ENCODE peak calls at places on chromosomes 7 and 10, in six cellular contexts. One of them, this sample, is unnamed.

GRCh38 chr7:115249080-115249479 is 327.2 kb downstream of the MDFIC start:
- DNase-seq in tibial artery: no peak
- DNase-seq in CD8-positive, alpha-beta T cell: no peak
- DNase-seq in mammary epithelial cell: peak
- DNase-seq in MCF 10A: no peak
- DNase-seq in GM20000: no peak
- DNase-seq in this sample: no peak

GRCh38 chr10:60948871-60949270 is 4.9 kb upstream of the RHOBTB1 start:
- DNase-seq in GM20000: no peak
- DNase-seq in tibial artery: no peak
- DNase-seq in MCF 10A: no peak
- DNase-seq in CD8-positive, alpha-beta T cell: no peak
- DNase-seq in mammary epithelial cell: no peak
- DNase-seq in this sample: no peak

GRCh38 chr10:122181055-122181732 is 89.9 kb upstream of the BTBD16 start:
- DNase-seq in GM20000: no peak
- DNase-seq in MCF 10A: peak
- DNase-seq in mammary epithelial cell: peak
- DNase-seq in CD8-positive, alpha-beta T cell: no peak
- DNase-seq in tibial artery: no peak
- DNase-seq in this sample: no peak

GRCh38 chr10:102644066-102644645 is at the start of gene TRIM8:
- DNase-seq in mammary epithelial cell: peak
- DNase-seq in MCF 10A: peak
- DNase-seq in tibial artery: no peak
- DNase-seq in CD8-positive, alpha-beta T cell: peak
- DNase-seq in GM20000: peak
- DNase-seq in this sample: no peak

GRCh38 chr7:52100-52499 is 140.3 kb upstream of the FAM20C start:
- DNase-seq in MCF 10A: no peak
- DNase-seq in mammary epithelial cell: no peak
- DNase-seq in CD8-positive, alpha-beta T cell: no peak
- DNase-seq in GM20000: no peak
- DNase-seq in tibial artery: no peak
- DNase-seq in this sample: no peak

GRCh38 chr10:79941146-79941545 is 7.8 kb downstream of the SFTPD start:
- DNase-seq in MCF 10A: no peak
- DNase-seq in CD8-positive, alpha-beta T cell: no peak
- DNase-seq in mammary epithelial cell: no peak
- DNase-seq in GM20000: no peak
- DNase-seq in tibial artery: peak
- DNase-seq in this sample: peak

GRCh38 chr7:2735744-2736143 is 47.7 kb downstream of the AMZ1 start:
- DNase-seq in MCF 10A: no peak
- DNase-seq in mammary epithelial cell: no peak
- DNase-seq in GM20000: no peak
- DNase-seq in tibial artery: peak
- DNase-seq in CD8-positive, alpha-beta T cell: no peak
- DNase-seq in this sample: peak

GRCh38 chr10:17415046-17415643 is 39.2 kb downstream of the ST8SIA6 start:
- DNase-seq in GM20000: no peak
- DNase-seq in CD8-positive, alpha-beta T cell: no peak
- DNase-seq in mammary epithelial cell: no peak
- DNase-seq in MCF 10A: no peak
- DNase-seq in tibial artery: no peak
- DNase-seq in this sample: no peak

GRCh38 chr10:62502995-62503613 is 128.9 kb downstream of the ZNF365 start:
- DNase-seq in CD8-positive, alpha-beta T cell: no peak
- DNase-seq in GM20000: no peak
- DNase-seq in MCF 10A: peak
- DNase-seq in tibial artery: no peak
- DNase-seq in mammary epithelial cell: no peak
- DNase-seq in this sample: peak

GRCh38 chr10:84084342-84084741 is 55.0 kb upstream of the GHITM start:
- DNase-seq in mammary epithelial cell: no peak
- DNase-seq in GM20000: no peak
- DNase-seq in MCF 10A: no peak
- DNase-seq in CD8-positive, alpha-beta T cell: no peak
- DNase-seq in tibial artery: no peak
- DNase-seq in this sample: no peak

GRCh38 chr10:61779276-61779675 is 116.5 kb downstream of the CABCOCO1 start:
- DNase-seq in CD8-positive, alpha-beta T cell: no peak
- DNase-seq in MCF 10A: no peak
- DNase-seq in mammary epithelial cell: no peak
- DNase-seq in GM20000: no peak
- DNase-seq in tibial artery: no peak
- DNase-seq in this sample: no peak

GRCh38 chr10:28137907-28138880 is 139.3 kb upstream of the ODAD2 start:
- DNase-seq in MCF 10A: no peak
- DNase-seq in GM20000: no peak
- DNase-seq in tibial artery: no peak
- DNase-seq in mammary epithelial cell: peak
- DNase-seq in CD8-positive, alpha-beta T cell: no peak
- DNase-seq in this sample: no peak

GRCh38 chr7:47836513-47837202 is 111.6 kb downstream of the PKD1L1 start:
- DNase-seq in GM20000: no peak
- DNase-seq in MCF 10A: no peak
- DNase-seq in tibial artery: no peak
- DNase-seq in CD8-positive, alpha-beta T cell: no peak
- DNase-seq in mammary epithelial cell: no peak
- DNase-seq in this sample: no peak

GRCh38 chr7:101698964-101699363 is 69.9 kb upstream of the MYL10 start:
- DNase-seq in CD8-positive, alpha-beta T cell: no peak
- DNase-seq in tibial artery: no peak
- DNase-seq in MCF 10A: no peak
- DNase-seq in mammary epithelial cell: no peak
- DNase-seq in GM20000: no peak
- DNase-seq in this sample: no peak

GRCh38 chr10:12196531-12197211 is 683 bp downstream of the CDC123 start:
- DNase-seq in tibial artery: no peak
- DNase-seq in CD8-positive, alpha-beta T cell: no peak
- DNase-seq in GM20000: no peak
- DNase-seq in MCF 10A: no peak
- DNase-seq in mammary epithelial cell: no peak
- DNase-seq in this sample: no peak

GRCh38 chr10:133016493-133017202 is 71.1 kb upstream of the ADGRA1 start:
- DNase-seq in mammary epithelial cell: no peak
- DNase-seq in CD8-positive, alpha-beta T cell: no peak
- DNase-seq in GM20000: no peak
- DNase-seq in MCF 10A: no peak
- DNase-seq in tibial artery: no peak
- DNase-seq in this sample: no peak

GRCh38 chr10:127612-128432 is 7.4 kb upstream of the ZMYND11 start:
- DNase-seq in MCF 10A: no peak
- DNase-seq in tibial artery: no peak
- DNase-seq in GM20000: peak
- DNase-seq in CD8-positive, alpha-beta T cell: no peak
- DNase-seq in mammary epithelial cell: no peak
- DNase-seq in this sample: peak

GRCh38 chr10:124886195-124886594 is 55.7 kb upstream of the ZRANB1 start:
- DNase-seq in mammary epithelial cell: no peak
- DNase-seq in GM20000: no peak
- DNase-seq in MCF 10A: no peak
- DNase-seq in CD8-positive, alpha-beta T cell: no peak
- DNase-seq in tibial artery: no peak
- DNase-seq in this sample: no peak

GRCh38 chr10:103619424-103620356 is 126.2 kb downstream of the NEURL1 start:
- DNase-seq in CD8-positive, alpha-beta T cell: no peak
- DNase-seq in mammary epithelial cell: no peak
- DNase-seq in GM20000: no peak
- DNase-seq in MCF 10A: no peak
- DNase-seq in tibial artery: no peak
- DNase-seq in this sample: no peak

GRCh38 chr10:59098811-59099452 is 77.5 kb upstream of the PHYHIPL start:
- DNase-seq in CD8-positive, alpha-beta T cell: no peak
- DNase-seq in tibial artery: no peak
- DNase-seq in mammary epithelial cell: no peak
- DNase-seq in GM20000: no peak
- DNase-seq in MCF 10A: no peak
- DNase-seq in this sample: no peak

GRCh38 chr7:29377718-29378117 is 183.1 kb downstream of the CHN2 start:
- DNase-seq in CD8-positive, alpha-beta T cell: no peak
- DNase-seq in GM20000: no peak
- DNase-seq in MCF 10A: peak
- DNase-seq in mammary epithelial cell: no peak
- DNase-seq in tibial artery: no peak
- DNase-seq in this sample: no peak
- TF ChIP-seq CTCF in CD8-positive, alpha-beta T cell: no peak
- TF ChIP-seq CTCF in GM20000: no peak
- TF ChIP-seq CTCF in MCF 10A: no peak
- TF ChIP-seq CTCF in mammary epithelial cell: no peak
- TF ChIP-seq CTCF in tibial artery: no peak
- TF ChIP-seq CTCF in this sample: no peak

DNA sequence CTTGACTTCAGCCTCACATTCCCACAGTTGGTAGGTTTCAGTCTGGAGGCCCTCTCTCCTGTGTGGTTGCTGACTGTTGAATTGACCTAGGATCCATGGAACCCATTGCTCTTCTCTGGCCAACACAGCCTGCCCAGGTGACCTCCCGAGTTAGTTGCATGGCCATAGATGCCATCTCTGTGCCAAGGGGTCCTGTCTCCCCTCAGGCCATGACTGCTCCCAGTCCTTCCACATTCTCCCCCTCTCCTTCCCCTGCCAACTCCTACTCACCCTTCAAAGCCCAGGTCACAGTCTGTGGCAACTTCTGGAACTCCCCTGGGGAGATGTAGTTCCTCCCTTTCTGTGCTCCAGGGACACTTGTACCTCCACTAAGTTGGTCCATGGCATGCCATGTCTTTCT is 67.3 kb upstream of the GRB10 start:
- DNase-seq in CD8-positive, alpha-beta T cell: no peak
- DNase-seq in tibial artery: peak
- DNase-seq in GM20000: no peak
- DNase-seq in MCF 10A: no peak
- DNase-seq in mammary epithelial cell: no peak
- DNase-seq in this sample: no peak
- TF ChIP-seq CTCF in CD8-positive, alpha-beta T cell: no peak
- TF ChIP-seq CTCF in tibial artery: no peak
- TF ChIP-seq CTCF in GM20000: no peak
- TF ChIP-seq CTCF in MCF 10A: no peak
- TF ChIP-seq CTCF in mammary epithelial cell: no peak
- TF ChIP-seq CTCF in this sample: no peak

DNA sequence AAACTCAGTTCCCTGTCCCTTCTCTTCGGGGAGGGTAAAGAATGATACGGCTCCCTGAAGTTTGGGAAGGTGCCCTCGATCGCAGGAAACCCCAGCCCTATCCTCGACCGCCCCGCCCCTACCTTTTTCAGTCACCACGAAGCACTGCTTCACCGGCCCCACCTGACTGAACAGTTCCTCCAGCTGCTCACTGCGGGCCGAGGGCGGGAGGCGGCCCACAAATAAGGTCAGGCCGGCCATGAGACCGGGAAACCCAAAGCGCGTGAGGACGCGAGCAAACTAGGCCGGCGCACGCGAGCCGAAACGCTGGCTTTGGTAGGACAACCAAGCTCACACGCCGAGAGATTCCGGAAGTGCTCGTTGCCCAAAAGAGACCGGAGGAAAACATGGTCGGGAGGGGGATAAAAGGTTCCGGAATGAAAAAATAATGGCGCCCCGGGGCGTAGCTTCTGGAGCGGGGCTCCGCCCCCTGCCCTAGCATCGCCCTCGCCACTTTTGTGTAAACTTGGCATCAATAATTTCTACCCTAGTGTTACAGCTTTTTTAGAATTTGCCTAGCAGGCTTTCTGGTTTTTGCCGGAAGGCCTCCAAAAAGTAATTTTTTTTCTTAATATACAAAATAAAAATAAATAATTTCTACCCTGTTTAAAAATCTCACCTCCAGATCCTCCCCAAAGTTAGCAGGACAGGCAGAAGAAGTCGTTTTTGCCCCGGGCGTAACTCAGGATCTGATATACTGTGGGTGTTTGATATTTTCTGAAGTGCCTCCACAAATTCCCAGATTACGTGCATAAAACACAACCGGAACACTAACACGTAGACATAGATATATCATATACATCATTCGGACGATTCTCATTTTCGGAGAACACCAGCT is at the start of gene RBM28:
- DNase-seq in tibial artery: peak
- DNase-seq in GM20000: peak
- DNase-seq in CD8-positive, alpha-beta T cell: peak
- DNase-seq in mammary epithelial cell: peak
- DNase-seq in MCF 10A: peak
- DNase-seq in this sample: peak
- TF ChIP-seq CTCF in tibial artery: no peak
- TF ChIP-seq CTCF in GM20000: no peak
- TF ChIP-seq CTCF in CD8-positive, alpha-beta T cell: no peak
- TF ChIP-seq CTCF in mammary epithelial cell: no peak
- TF ChIP-seq CTCF in MCF 10A: no peak
- TF ChIP-seq CTCF in this sample: no peak

GRCh38 chr10:50367732-50368131 is 116.4 kb upstream of the ASAH2 start:
- DNase-seq in mammary epithelial cell: peak
- DNase-seq in GM20000: no peak
- DNase-seq in CD8-positive, alpha-beta T cell: no peak
- DNase-seq in MCF 10A: peak
- DNase-seq in tibial artery: no peak
- DNase-seq in this sample: no peak
- TF ChIP-seq CTCF in mammary epithelial cell: peak
- TF ChIP-seq CTCF in GM20000: no peak
- TF ChIP-seq CTCF in CD8-positive, alpha-beta T cell: no peak
- TF ChIP-seq CTCF in MCF 10A: peak
- TF ChIP-seq CTCF in tibial artery: peak
- TF ChIP-seq CTCF in this sample: peak

DNA sequence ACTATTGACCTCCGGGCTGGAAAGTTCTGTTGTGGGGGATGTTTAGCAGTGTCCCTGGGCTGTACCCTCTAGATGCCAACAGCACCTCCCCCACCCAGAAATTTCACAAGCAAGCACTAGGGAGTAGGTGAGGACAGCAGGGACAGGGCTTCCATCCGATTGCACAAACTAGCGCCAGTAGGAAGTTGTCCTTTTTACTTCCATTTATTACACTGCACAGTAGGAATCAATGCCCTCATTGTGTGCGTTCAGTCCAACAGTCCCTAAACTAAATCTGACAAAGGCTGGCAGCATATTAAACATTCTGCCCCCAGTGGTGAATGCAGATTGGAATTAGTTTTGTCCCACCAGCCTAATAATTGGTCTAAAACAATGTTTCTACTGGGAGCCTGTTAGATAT is 6.4 kb upstream of the SOSTDC1 start:
- DNase-seq in CD8-positive, alpha-beta T cell: no peak
- DNase-seq in GM20000: no peak
- DNase-seq in MCF 10A: no peak
- DNase-seq in mammary epithelial cell: no peak
- DNase-seq in tibial artery: no peak
- DNase-seq in this sample: no peak
- TF ChIP-seq CTCF in CD8-positive, alpha-beta T cell: no peak
- TF ChIP-seq CTCF in GM20000: no peak
- TF ChIP-seq CTCF in MCF 10A: no peak
- TF ChIP-seq CTCF in mammary epithelial cell: no peak
- TF ChIP-seq CTCF in tibial artery: no peak
- TF ChIP-seq CTCF in this sample: no peak